ENCODE peak calls at places on chromosomes 12 and 14, in ten cellular contexts. B, U, Y, R, T, J, I, G, P and N are unnamed samples.

GRCh38 chr14:91299483-91300115 is 55.1 kb upstream of the GPR68 start:
- DNase-seq in B (no peak), U (no peak), Y (no peak), R (no peak), T (no peak), J (no peak), I (no peak), G (no peak), P (no peak), N (no peak)

GRCh38 chr14:80764921-80765507 is 176.5 kb downstream of the CEP128 start:
- DNase-seq in B (no peak), U (no peak), Y (no peak), R (no peak), T (no peak), J (no peak), I (no peak), G (no peak), P (no peak), N (no peak)

GRCh38 chr12:69350002-69350626 is 1.9 kb downstream of the LYZ start:
- DNase-seq in B (no peak), U (no peak), Y (no peak), R (no peak), T (no peak), J (no peak), I (no peak), G (no peak), P (no peak), N (no peak)

GRCh38 chr14:39316844-39317553 is 83.3 kb downstream of the MIA2 start:
- DNase-seq in B (no peak), U (no peak), Y (no peak), R (no peak), T (no peak), J (no peak), I (no peak), G (no peak), P (no peak), N (no peak)

GRCh38 chr14:73943083-73943482 is 6.8 kb downstream of the FAM161B start:
- DNase-seq in B (no peak), U (no peak), Y (peak; percentile 64), R (no peak), T (no peak), J (peak; percentile 38), I (peak; percentile 39), G (peak; percentile 34), P (peak; percentile 83), N (no peak)

GRCh38 chr14:25622752-25623151 is 572.8 kb upstream of the STXBP6 start:
- DNase-seq in B (no peak), U (no peak), Y (no peak), R (no peak), T (no peak), J (no peak), I (no peak), G (no peak), P (no peak), N (no peak)

GRCh38 chr12:91172051-91172450 is 10.6 kb downstream of the DCN start:
- DNase-seq in B (no peak), U (no peak), Y (no peak), R (no peak), T (no peak), J (no peak), I (no peak), G (no peak), P (no peak), N (no peak)

GRCh38 chr12:72318341-72318740 is 46.2 kb downstream of the TRHDE start:
- DNase-seq in B (no peak), U (no peak), Y (no peak), R (peak; percentile 65), T (no peak), J (no peak), I (no peak), G (no peak), P (no peak), N (no peak)

DNA sequence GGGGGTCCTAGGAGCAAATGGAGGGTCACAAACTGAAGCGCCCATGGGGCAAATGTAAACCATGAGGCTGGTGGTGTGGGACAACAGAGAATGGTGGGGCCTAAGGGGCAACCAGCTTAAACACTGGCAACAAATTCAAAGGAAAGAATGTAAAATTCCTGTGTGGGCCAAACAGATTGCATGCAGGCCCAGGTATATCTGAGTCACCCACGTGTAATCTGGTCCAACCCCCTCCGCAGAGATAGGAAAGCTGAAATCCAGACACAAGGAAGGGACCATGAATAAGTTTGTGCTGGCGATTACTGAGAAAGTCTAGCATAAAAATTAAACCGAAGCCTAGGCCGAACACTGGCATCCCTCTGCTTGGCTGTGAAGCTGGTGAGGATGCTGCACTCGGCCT is 71.6 kb downstream of the ITPK1 start:
- DNase-seq in B (no peak), U (no peak), Y (no peak), R (no peak), T (no peak), J (peak; percentile 51), I (no peak), G (no peak), P (no peak), N (no peak)
- H3K4me1 ChIP-seq in B (peaks cover 23% of the 10 kb centered on the region), U (no peaks in the 10 kb centered on the region), Y (peaks cover 100% of the 10 kb centered on the region), R (peaks cover 79% of the 10 kb centered on the region), T (peaks cover 56% of the 10 kb centered on the region), J (peaks cover 81% of the 10 kb centered on the region), I (peaks cover 50% of the 10 kb centered on the region), G (peaks cover 3% of the 10 kb centered on the region), P (peaks cover 34% of the 10 kb centered on the region), N (peaks cover 95% of the 10 kb centered on the region)

GRCh38 chr12:57152408-57153038 is 5.1 kb upstream of the LRP1-AS start:
- DNase-seq in B (no peak), U (no peak), Y (peak; percentile 78), R (no peak), T (no peak), J (no peak), I (no peak), G (peak; percentile 79), P (no peak), N (no peak)
- H3K4me1 ChIP-seq in B (no peaks in the 10 kb centered on the region), U (no peaks in the 10 kb centered on the region), Y (peaks cover 91% of the 10 kb centered on the region), R (peaks cover 4% of the 10 kb centered on the region), T (no peaks in the 10 kb centered on the region), J (peaks cover 52% of the 10 kb centered on the region), I (peaks cover 19% of the 10 kb centered on the region), G (peaks cover 44% of the 10 kb centered on the region), P (peaks cover 46% of the 10 kb centered on the region), N (peaks cover 31% of the 10 kb centered on the region)

GRCh38 chr12:15699886-15700285 is 89.3 kb downstream of the EPS8 start:
- DNase-seq in B (no peak), U (no peak), Y (no peak), R (no peak), T (no peak), J (no peak), I (no peak), G (no peak), P (no peak), N (no peak)

GRCh38 chr12:15700595-15700994 is 88.6 kb downstream of the EPS8 start:
- DNase-seq in B (no peak), U (peak; percentile 15), Y (no peak), R (no peak), T (no peak), J (no peak), I (no peak), G (no peak), P (peak; percentile 93), N (no peak)

GRCh38 chr12:15698377-15698867 is 90.8 kb downstream of the EPS8 start:
- DNase-seq in B (no peak), U (no peak), Y (peak; percentile 40), R (no peak), T (peak; percentile 42), J (no peak), I (peak; percentile 66), G (no peak), P (peak; percentile 72), N (no peak)

GRCh38 chr12:15701721-15702156 is 87.4 kb downstream of the EPS8 start:
- DNase-seq in B (no peak), U (no peak), Y (no peak), R (no peak), T (no peak), J (no peak), I (no peak), G (no peak), P (peak; percentile 77), N (no peak)

DNA sequence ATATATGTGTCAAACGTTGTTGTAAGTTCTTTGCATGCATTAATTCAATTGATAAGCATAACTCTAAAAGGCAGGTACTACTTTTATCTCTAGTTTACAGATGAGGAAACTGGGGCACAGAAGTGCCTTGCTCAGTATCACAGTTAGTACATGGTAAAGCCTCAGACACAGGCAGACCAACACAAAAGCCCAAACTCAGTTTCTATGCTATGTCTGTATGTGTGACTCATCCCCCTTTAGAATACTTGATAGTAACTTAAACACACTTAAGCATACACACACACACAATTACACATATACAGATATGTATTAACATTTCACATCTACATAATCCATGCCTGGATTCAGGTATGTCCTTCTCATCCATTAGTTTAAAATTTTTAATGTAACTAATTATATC is 88.0 kb downstream of the EPS8 start:
- DNase-seq in B (no peak), U (no peak), Y (no peak), R (no peak), T (no peak), J (no peak), I (no peak), G (no peak), P (peak; percentile 87), N (no peak)
- H3K4me1 ChIP-seq in B (no peaks in the 10 kb centered on the region), U (peaks cover 5% of the 10 kb centered on the region), Y (peaks cover 76% of the 10 kb centered on the region), R (peaks cover 20% of the 10 kb centered on the region), T (peaks cover 7% of the 10 kb centered on the region), J (peaks cover 3% of the 10 kb centered on the region), I (peaks cover 5% of the 10 kb centered on the region), G (peaks cover 17% of the 10 kb centered on the region), P (peaks cover 10% of the 10 kb centered on the region), N (peaks cover 5% of the 10 kb centered on the region)

GRCh38 chr12:15684896-15685658 is 104.1 kb downstream of the EPS8 start:
- DNase-seq in B (no peak), U (no peak), Y (no peak), R (no peak), T (no peak), J (no peak), I (no peak), G (no peak), P (no peak), N (no peak)

GRCh38 chr12:15688838-15689237 is 100.3 kb downstream of the EPS8 start:
- DNase-seq in B (peak; percentile 38), U (no peak), Y (no peak), R (no peak), T (peak; percentile 25), J (no peak), I (no peak), G (peak; percentile 23), P (no peak), N (no peak)

GRCh38 chr12:15689751-15690191 is 99.4 kb downstream of the EPS8 start:
- DNase-seq in B (no peak), U (no peak), Y (no peak), R (no peak), T (no peak), J (no peak), I (no peak), G (no peak), P (no peak), N (no peak)

GRCh38 chr12:15688202-15688736 is 100.9 kb downstream of the EPS8 start:
- DNase-seq in B (peak; percentile 56), U (no peak), Y (peak; percentile 73), R (peak; percentile 68), T (peak; percentile 55), J (no peak), I (peak; percentile 65), G (peak; percentile 80), P (no peak), N (peak; percentile 75)

DNA sequence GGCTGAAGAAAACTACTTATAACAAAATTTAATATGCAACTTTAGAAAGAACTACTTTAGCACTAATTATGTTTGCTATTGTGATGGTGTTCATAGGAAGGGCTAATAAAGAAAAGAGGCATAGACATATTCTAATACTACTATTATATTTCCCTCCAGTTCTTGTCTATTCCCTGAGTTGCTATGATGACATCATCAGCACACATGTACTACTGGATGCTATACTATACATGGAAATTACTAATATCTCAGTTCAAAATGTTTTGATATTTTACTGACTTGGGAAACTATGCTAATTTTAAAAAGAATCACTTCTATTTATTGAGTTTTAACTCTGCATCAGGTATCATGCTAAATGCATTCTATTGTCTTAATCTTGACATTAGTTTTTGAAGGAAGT is 101.6 kb downstream of the EPS8 start:
- DNase-seq in B (no peak), U (no peak), Y (no peak), R (no peak), T (no peak), J (no peak), I (no peak), G (no peak), P (no peak), N (no peak)
- H3K4me1 ChIP-seq in B (peaks cover 5% of the 10 kb centered on the region), U (no peaks in the 10 kb centered on the region), Y (peaks cover 50% of the 10 kb centered on the region), R (peaks cover 27% of the 10 kb centered on the region), T (peaks cover 12% of the 10 kb centered on the region), J (peaks cover 31% of the 10 kb centered on the region), I (no peaks in the 10 kb centered on the region), G (peaks cover 11% of the 10 kb centered on the region), P (peaks cover 6% of the 10 kb centered on the region), N (no peaks in the 10 kb centered on the region)